ENCODE peak calls at places on chromosomes 6 and 20, in nine cellular contexts. One of them, this sample, is unnamed.

GRCh38 chr6:11975353-11975977 is 36.6 kb upstream of the HIVEP1 start:
- DNase-seq in HCT116: no peak
- DNase-seq in HepG2: no peak
- DNase-seq in IMR-90: no peak
- DNase-seq in GM23248: no peak
- DNase-seq in K562: peak; percentile 44
- DNase-seq in neuronal stem cell: no peak
- DNase-seq in endothelial cell of umbilical vein: no peak
- DNase-seq in neural progenitor cell: no peak
- DNase-seq in this sample: no peak

GRCh38 chr6:56483929-56484328 is 158.8 kb downstream of the DST start:
- DNase-seq in HCT116: no peak
- DNase-seq in HepG2: no peak
- DNase-seq in IMR-90: peak; percentile 86
- DNase-seq in GM23248: peak; percentile 82
- DNase-seq in K562: no peak
- DNase-seq in neuronal stem cell: no peak
- DNase-seq in endothelial cell of umbilical vein: peak; percentile 4
- DNase-seq in neural progenitor cell: no peak
- DNase-seq in this sample: no peak

GRCh38 chr6:35691027-35691824 is 2.5 kb upstream of the FKBP5 start:
- DNase-seq in HCT116: no peak
- DNase-seq in HepG2: no peak
- DNase-seq in IMR-90: peak; percentile 44
- DNase-seq in GM23248: peak; percentile 76
- DNase-seq in K562: no peak
- DNase-seq in neuronal stem cell: no peak
- DNase-seq in endothelial cell of umbilical vein: no peak
- DNase-seq in neural progenitor cell: no peak
- DNase-seq in this sample: peak; percentile 35

GRCh38 chr6:24902782-24903181 is 33.0 kb downstream of the RIPOR2 start:
- DNase-seq in HCT116: peak; percentile 2
- DNase-seq in HepG2: no peak
- DNase-seq in IMR-90: peak; percentile 94
- DNase-seq in GM23248: peak; percentile 88
- DNase-seq in K562: no peak
- DNase-seq in neuronal stem cell: no peak
- DNase-seq in endothelial cell of umbilical vein: no peak
- DNase-seq in neural progenitor cell: no peak
- DNase-seq in this sample: peak; percentile 41

GRCh38 chr6:571892-572291 is 85.0 kb downstream of the HUS1B start:
- DNase-seq in HCT116: no peak
- DNase-seq in HepG2: no peak
- DNase-seq in IMR-90: no peak
- DNase-seq in GM23248: no peak
- DNase-seq in K562: no peak
- DNase-seq in neuronal stem cell: no peak
- DNase-seq in endothelial cell of umbilical vein: no peak
- DNase-seq in neural progenitor cell: no peak
- DNase-seq in this sample: no peak

GRCh38 chr6:62286470-62286843 is 432 bp upstream of the KHDRBS2 start:
- DNase-seq in HCT116: no peak
- DNase-seq in HepG2: no peak
- DNase-seq in IMR-90: no peak
- DNase-seq in GM23248: no peak
- DNase-seq in K562: no peak
- DNase-seq in neuronal stem cell: no peak
- DNase-seq in endothelial cell of umbilical vein: no peak
- DNase-seq in neural progenitor cell: no peak
- DNase-seq in this sample: no peak

GRCh38 chr20:50366270-50367103 is 143.7 kb upstream of the PTPN1 start:
- DNase-seq in HCT116: no peak
- DNase-seq in HepG2: peak; percentile 100
- DNase-seq in IMR-90: peak; percentile 75
- DNase-seq in GM23248: no peak
- DNase-seq in K562: no peak
- DNase-seq in neuronal stem cell: no peak
- DNase-seq in endothelial cell of umbilical vein: peak; percentile 86
- DNase-seq in neural progenitor cell: no peak
- DNase-seq in this sample: peak; percentile 47

GRCh38 chr20:8646716-8647115 is 422.2 kb upstream of the PLCB4 start:
- DNase-seq in HCT116: no peak
- DNase-seq in HepG2: no peak
- DNase-seq in IMR-90: peak; percentile 83
- DNase-seq in GM23248: peak; percentile 56
- DNase-seq in K562: no peak
- DNase-seq in neuronal stem cell: no peak
- DNase-seq in endothelial cell of umbilical vein: no peak
- DNase-seq in neural progenitor cell: no peak
- DNase-seq in this sample: peak; percentile 4

GRCh38 chr6:43669922-43670622 is 17.5 kb downstream of the MRPS18A start:
- DNase-seq in HCT116: no peak
- DNase-seq in HepG2: no peak
- DNase-seq in IMR-90: no peak
- DNase-seq in GM23248: no peak
- DNase-seq in K562: peak; percentile 60
- DNase-seq in neuronal stem cell: peak; percentile 43
- DNase-seq in endothelial cell of umbilical vein: no peak
- DNase-seq in neural progenitor cell: no peak
- DNase-seq in this sample: no peak

GRCh38 chr20:18032977-18033892 is 24.5 kb downstream of the OVOL2 start:
- DNase-seq in HCT116: no peak
- DNase-seq in HepG2: peak; percentile 89
- DNase-seq in IMR-90: peak; percentile 4
- DNase-seq in GM23248: peak; percentile 12
- DNase-seq in K562: no peak
- DNase-seq in neuronal stem cell: peak; percentile 67
- DNase-seq in endothelial cell of umbilical vein: no peak
- DNase-seq in neural progenitor cell: peak; percentile 90
- DNase-seq in this sample: peak; percentile 25

GRCh38 chr6:52994031-52994788 is 874 bp downstream of the GSTA4 start:
- DNase-seq in HCT116: no peak
- DNase-seq in HepG2: peak; percentile 46
- DNase-seq in IMR-90: peak; percentile 51
- DNase-seq in GM23248: peak; percentile 60
- DNase-seq in K562: no peak
- DNase-seq in neuronal stem cell: peak; percentile 24
- DNase-seq in endothelial cell of umbilical vein: peak; percentile 62
- DNase-seq in neural progenitor cell: peak; percentile 47
- DNase-seq in this sample: peak; percentile 42

GRCh38 chr6:73675466-73676098 is 20.4 kb upstream of the CD109 start:
- DNase-seq in HCT116: peak; percentile 67
- DNase-seq in HepG2: peak; percentile 71
- DNase-seq in IMR-90: peak; percentile 81
- DNase-seq in GM23248: peak; percentile 78
- DNase-seq in K562: peak; percentile 77
- DNase-seq in neuronal stem cell: peak; percentile 75
- DNase-seq in endothelial cell of umbilical vein: peak; percentile 85
- DNase-seq in neural progenitor cell: peak; percentile 79
- DNase-seq in this sample: peak; percentile 72

GRCh38 chr6:25875563-25875905 is 1.5 kb upstream of the SLC17A3 start:
- DNase-seq in HCT116: no peak
- DNase-seq in HepG2: peak; percentile 24
- DNase-seq in IMR-90: no peak
- DNase-seq in GM23248: no peak
- DNase-seq in K562: no peak
- DNase-seq in neuronal stem cell: no peak
- DNase-seq in endothelial cell of umbilical vein: no peak
- DNase-seq in neural progenitor cell: no peak
- DNase-seq in this sample: no peak

GRCh38 chr6:103273048-103273447 is 1586.7 kb downstream of the HACE1 start:
- DNase-seq in HCT116: peak; percentile 56
- DNase-seq in HepG2: peak; percentile 5
- DNase-seq in IMR-90: no peak
- DNase-seq in GM23248: no peak
- DNase-seq in K562: peak; percentile 5
- DNase-seq in neuronal stem cell: peak; percentile 3
- DNase-seq in endothelial cell of umbilical vein: no peak
- DNase-seq in neural progenitor cell: peak; percentile 51
- DNase-seq in this sample: no peak

GRCh38 chr6:149014631-149015171 is 267.9 kb downstream of the UST start:
- DNase-seq in HCT116: no peak
- DNase-seq in HepG2: no peak
- DNase-seq in IMR-90: peak; percentile 74
- DNase-seq in GM23248: peak; percentile 81
- DNase-seq in K562: no peak
- DNase-seq in neuronal stem cell: no peak
- DNase-seq in endothelial cell of umbilical vein: no peak
- DNase-seq in neural progenitor cell: no peak
- DNase-seq in this sample: no peak

GRCh38 chr6:157050537-157051280 is 272.6 kb downstream of the TMEM242 start:
- DNase-seq in HCT116: no peak
- DNase-seq in HepG2: no peak
- DNase-seq in IMR-90: no peak
- DNase-seq in GM23248: no peak
- DNase-seq in K562: no peak
- DNase-seq in neuronal stem cell: no peak
- DNase-seq in endothelial cell of umbilical vein: peak; percentile 20
- DNase-seq in neural progenitor cell: no peak
- DNase-seq in this sample: no peak

GRCh38 chr6:166955865-166956443 is 396 bp downstream of the RNASET2 start:
- DNase-seq in HCT116: no peak
- DNase-seq in HepG2: no peak
- DNase-seq in IMR-90: peak; percentile 15
- DNase-seq in GM23248: peak; percentile 60
- DNase-seq in K562: no peak
- DNase-seq in neuronal stem cell: no peak
- DNase-seq in endothelial cell of umbilical vein: no peak
- DNase-seq in neural progenitor cell: peak; percentile 87
- DNase-seq in this sample: no peak

GRCh38 chr6:63640062-63640461 is 4.5 kb downstream of the PHF3 start:
- DNase-seq in HCT116: no peak
- DNase-seq in HepG2: no peak
- DNase-seq in IMR-90: peak; percentile 79
- DNase-seq in GM23248: peak; percentile 83
- DNase-seq in K562: no peak
- DNase-seq in neuronal stem cell: no peak
- DNase-seq in endothelial cell of umbilical vein: no peak
- DNase-seq in neural progenitor cell: no peak
- DNase-seq in this sample: peak; percentile 84

GRCh38 chr20:54158226-54158625 is 15.6 kb downstream of the CYP24A1 start:
- DNase-seq in HCT116: no peak
- DNase-seq in HepG2: no peak
- DNase-seq in IMR-90: no peak
- DNase-seq in GM23248: no peak
- DNase-seq in K562: no peak
- DNase-seq in neuronal stem cell: no peak
- DNase-seq in endothelial cell of umbilical vein: no peak
- DNase-seq in neural progenitor cell: no peak
- DNase-seq in this sample: no peak

GRCh38 chr6:93799226-93799625 is 379.9 kb upstream of the EPHA7 start:
- DNase-seq in HCT116: no peak
- DNase-seq in HepG2: no peak
- DNase-seq in IMR-90: no peak
- DNase-seq in GM23248: peak; percentile 26
- DNase-seq in K562: no peak
- DNase-seq in neuronal stem cell: no peak
- DNase-seq in endothelial cell of umbilical vein: no peak
- DNase-seq in neural progenitor cell: no peak
- DNase-seq in this sample: no peak

GRCh38 chr6:132425176-132425575 is 23.9 kb upstream of the MOXD1 start:
- DNase-seq in HCT116: no peak
- DNase-seq in HepG2: no peak
- DNase-seq in IMR-90: no peak
- DNase-seq in GM23248: no peak
- DNase-seq in K562: no peak
- DNase-seq in neuronal stem cell: no peak
- DNase-seq in endothelial cell of umbilical vein: no peak
- DNase-seq in neural progenitor cell: no peak
- DNase-seq in this sample: no peak
- H3K9ac ChIP-seq in HCT116: no peak overlapping the region
- H3K9ac ChIP-seq in HepG2: no peak overlapping the region
- H3K9ac ChIP-seq in IMR-90: no peak overlapping the region
- H3K9ac ChIP-seq in GM23248: no peak overlapping the region
- H3K9ac ChIP-seq in K562: no peak overlapping the region
- H3K9ac ChIP-seq in neuronal stem cell: no peak overlapping the region
- H3K9ac ChIP-seq in endothelial cell of umbilical vein: no peak overlapping the region
- H3K9ac ChIP-seq in neural progenitor cell: no peak overlapping the region
- H3K9ac ChIP-seq in this sample: no peak overlapping the region

GRCh38 chr20:62791301-62792181 is 4.7 kb upstream of the MRGBP start:
- DNase-seq in HCT116: peak; percentile 87
- DNase-seq in HepG2: peak; percentile 94
- DNase-seq in IMR-90: peak; percentile 91
- DNase-seq in GM23248: peak; percentile 92
- DNase-seq in K562: peak; percentile 70
- DNase-seq in neuronal stem cell: peak; percentile 87
- DNase-seq in endothelial cell of umbilical vein: peak; percentile 94
- DNase-seq in neural progenitor cell: peak; percentile 95
- DNase-seq in this sample: peak; percentile 78
- H2AFZ ChIP-seq in HCT116: no peak overlapping the region
- H2AFZ ChIP-seq in HepG2: no peak overlapping the region
- H2AFZ ChIP-seq in IMR-90: peak overlapping the region; percentile 79
- H2AFZ ChIP-seq in GM23248: peak overlapping the region; percentile 20
- H2AFZ ChIP-seq in K562: peak overlapping the region; percentile 85
- H2AFZ ChIP-seq in neuronal stem cell: peak overlapping the region; percentile 50
- H2AFZ ChIP-seq in endothelial cell of umbilical vein: peak overlapping the region; percentile 75
- H2AFZ ChIP-seq in neural progenitor cell: no peak overlapping the region
- H2AFZ ChIP-seq in this sample: peak overlapping the region; percentile 60

GRCh38 chr6:45116714-45117410 is 211.3 kb upstream of the RUNX2 start:
- DNase-seq in HCT116: no peak
- DNase-seq in HepG2: no peak
- DNase-seq in IMR-90: peak; percentile 78
- DNase-seq in GM23248: peak; percentile 75
- DNase-seq in K562: no peak
- DNase-seq in neuronal stem cell: no peak
- DNase-seq in endothelial cell of umbilical vein: peak; percentile 13
- DNase-seq in neural progenitor cell: no peak
- DNase-seq in this sample: peak; percentile 41

GRCh38 chr6:45112711-45113110 is 215.4 kb upstream of the RUNX2 start:
- DNase-seq in HCT116: no peak
- DNase-seq in HepG2: no peak
- DNase-seq in IMR-90: no peak
- DNase-seq in GM23248: no peak
- DNase-seq in K562: no peak
- DNase-seq in neuronal stem cell: no peak
- DNase-seq in endothelial cell of umbilical vein: no peak
- DNase-seq in neural progenitor cell: no peak
- DNase-seq in this sample: no peak

GRCh38 chr6:45118684-45119230 is 209.4 kb upstream of the RUNX2 start:
- DNase-seq in HCT116: no peak
- DNase-seq in HepG2: no peak
- DNase-seq in IMR-90: no peak
- DNase-seq in GM23248: no peak
- DNase-seq in K562: no peak
- DNase-seq in neuronal stem cell: no peak
- DNase-seq in endothelial cell of umbilical vein: no peak
- DNase-seq in neural progenitor cell: no peak
- DNase-seq in this sample: no peak

GRCh38 chr6:45115696-45116095 is 212.4 kb upstream of the RUNX2 start:
- DNase-seq in HCT116: no peak
- DNase-seq in HepG2: no peak
- DNase-seq in IMR-90: peak; percentile 12
- DNase-seq in GM23248: peak; percentile 57
- DNase-seq in K562: no peak
- DNase-seq in neuronal stem cell: no peak
- DNase-seq in endothelial cell of umbilical vein: peak; percentile 30
- DNase-seq in neural progenitor cell: no peak
- DNase-seq in this sample: peak; percentile 22
- H3K9ac ChIP-seq in HCT116: no peak overlapping the region
- H3K9ac ChIP-seq in HepG2: no peak overlapping the region
- H3K9ac ChIP-seq in IMR-90: no peak overlapping the region
- H3K9ac ChIP-seq in GM23248: no peak overlapping the region
- H3K9ac ChIP-seq in K562: no peak overlapping the region
- H3K9ac ChIP-seq in neuronal stem cell: no peak overlapping the region
- H3K9ac ChIP-seq in endothelial cell of umbilical vein: no peak overlapping the region
- H3K9ac ChIP-seq in neural progenitor cell: no peak overlapping the region
- H3K9ac ChIP-seq in this sample: no peak overlapping the region

GRCh38 chr20:62430311-62430853 is 3.0 kb upstream of the RBBP8NL start:
- DNase-seq in HCT116: no peak
- DNase-seq in HepG2: peak; percentile 62
- DNase-seq in IMR-90: no peak
- DNase-seq in GM23248: no peak
- DNase-seq in K562: no peak
- DNase-seq in neuronal stem cell: no peak
- DNase-seq in endothelial cell of umbilical vein: no peak
- DNase-seq in neural progenitor cell: no peak
- DNase-seq in this sample: no peak
- H2AFZ ChIP-seq in HCT116: no peak overlapping the region
- H2AFZ ChIP-seq in HepG2: no peak overlapping the region
- H2AFZ ChIP-seq in IMR-90: no peak overlapping the region
- H2AFZ ChIP-seq in GM23248: no peak overlapping the region
- H2AFZ ChIP-seq in K562: no peak overlapping the region
- H2AFZ ChIP-seq in neuronal stem cell: no peak overlapping the region
- H2AFZ ChIP-seq in endothelial cell of umbilical vein: no peak overlapping the region
- H2AFZ ChIP-seq in neural progenitor cell: no peak overlapping the region
- H2AFZ ChIP-seq in this sample: no peak overlapping the region